ENCODE peak calls at places on chromosomes 16 and 17, in four cellular contexts. K is HepG2, N is K562, F is H1. L is an unnamed sample.

GRCh38 chr17:74467221-74467951 is 952 bp downstream of the CD300A start:
- DNase-seq in K (no peak), N (no peak), F (no peak), L (peak)

GRCh38 chr17:71699907-71700306 is 420.9 kb upstream of the SOX9 start:
- DNase-seq in K (no peak), N (no peak), F (no peak), L (no peak)

GRCh38 chr17:62627904-62628603 is 584 bp downstream of the MRC2 start:
- DNase-seq in K (no peak), N (peak), F (no peak), L (no peak)

GRCh38 chr16:72240949-72241348 is 69.0 kb upstream of the PMFBP1 start:
- DNase-seq in K (no peak), N (no peak), F (no peak), L (no peak)

GRCh38 chr16:57899771-57900661 is 70.9 kb downstream of the CNGB1 start:
- DNase-seq in K (peak), N (peak), F (peak), L (no peak)

GRCh38 chr16:15038689-15039088 is 17.2 kb downstream of the NTAN1 start:
- DNase-seq in K (no peak), N (no peak), F (no peak), L (no peak)

GRCh38 chr16:52912565-52913173 is 140.0 kb downstream of the CHD9NB start:
- DNase-seq in K (peak), N (peak), F (peak), L (peak)

GRCh38 chr16:78768723-78769122 is 669.3 kb downstream of the WWOX start:
- DNase-seq in K (no peak), N (no peak), F (no peak), L (no peak)

GRCh38 chr17:64022631-64023063 is 2.2 kb upstream of the ICAM2 start:
- DNase-seq in K (no peak), N (peak), F (peak), L (no peak)

GRCh38 chr16:71610936-71611871 is 14.8 kb upstream of the MARVELD3 start:
- DNase-seq in K (peak), N (peak), F (peak), L (peak)

GRCh38 chr17:64679710-64680216 is 17.7 kb upstream of the SMURF2 start:
- DNase-seq in K (peak), N (no peak), F (no peak), L (no peak)

GRCh38 chr16:81707411-81708321 is 71.4 kb upstream of the PLCG2 start:
- DNase-seq in K (no peak), N (no peak), F (no peak), L (no peak)

GRCh38 chr17:45195424-45195823 is 26.3 kb upstream of the FMNL1 start:
- DNase-seq in K (no peak), N (no peak), F (no peak), L (no peak)

GRCh38 chr16:55051571-55051970 is 120.9 kb downstream of the IRX5 start:
- DNase-seq in K (no peak), N (no peak), F (no peak), L (no peak)

GRCh38 chr16:69367980-69368379 is 16.4 kb upstream of the TMED6 start:
- DNase-seq in K (no peak), N (no peak), F (no peak), L (no peak)

GRCh38 chr17:37818689-37819088 is 73.8 kb upstream of the HNF1B start:
- DNase-seq in K (no peak), N (no peak), F (no peak), L (no peak)

GRCh38 chr16:81738831-81739496 is 40.1 kb upstream of the PLCG2 start:
- DNase-seq in K (no peak), N (peak), F (no peak), L (no peak)

GRCh38 chr17:19763416-19763815 is 15.3 kb upstream of the ALDH3A1 start:
- DNase-seq in K (no peak), N (no peak), F (no peak), L (no peak)

GRCh38 chr17:19766016-19766415 is 17.9 kb upstream of the ALDH3A1 start:
- DNase-seq in K (no peak), N (no peak), F (peak), L (no peak)

GRCh38 chr17:19768046-19768782 is 20.1 kb upstream of the ALDH3A1 start:
- DNase-seq in K (no peak), N (no peak), F (no peak), L (no peak)

GRCh38 chr17:19769946-19770652 is 22.0 kb upstream of the ALDH3A1 start:
- DNase-seq in K (no peak), N (no peak), F (peak), L (no peak)

GRCh38 chr17:19766421-19767270 is 18.5 kb upstream of the ALDH3A1 start:
- DNase-seq in K (peak), N (peak), F (peak), L (no peak)
- TF ChIP-seq EZH2 in K (no peak), N (no peak), F (no peak), L (no peak)

GRCh38 chr16:26717826-26718225 is 348.9 kb upstream of the C16orf82 start:
- DNase-seq in K (no peak), N (no peak), F (no peak), L (no peak)

GRCh38 chr16:26715969-26716368 is 350.8 kb upstream of the C16orf82 start:
- DNase-seq in K (no peak), N (no peak), F (no peak), L (no peak)

DNA sequence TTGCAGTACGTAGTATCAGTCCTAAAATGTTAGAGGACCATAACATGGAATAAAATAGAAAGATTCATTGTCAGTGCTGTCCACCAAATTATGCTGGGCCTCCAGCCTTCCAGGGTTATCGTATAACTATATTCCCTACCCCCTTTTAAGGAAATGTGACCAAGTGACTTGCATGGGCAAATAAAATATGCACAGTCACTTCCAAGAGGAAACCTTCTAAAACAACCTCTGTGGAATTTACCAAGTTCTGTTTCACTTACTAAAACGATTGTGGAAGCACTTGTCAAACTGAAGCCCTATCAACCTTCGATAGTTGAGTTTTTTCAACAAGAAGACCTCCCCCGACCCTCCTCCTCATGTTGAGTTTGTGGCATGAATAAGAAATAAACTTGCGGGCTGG is 345.4 kb upstream of the C16orf82 start:
- DNase-seq in K (no peak), N (no peak), F (no peak), L (no peak)
- H3K27ac ChIP-seq in K (no peak), N (no peak), F (no peak), L (no peak)

GRCh38 chr17:3531266-3532101 is 26.1 kb downstream of the TRPV3 start:
- DNase-seq in K (no peak), N (no peak), F (no peak), L (no peak)
- TF ChIP-seq EP300 in K (no peak), N (no peak), F (no peak), L (no peak)

GRCh38 chr17:47718634-47719405 is 14.2 kb upstream of the TBX21 start:
- DNase-seq in K (no peak), N (no peak), F (no peak), L (no peak)
- TF ChIP-seq EZH2 in K (no peak), N (no peak), F (no peak), L (no peak)

DNA sequence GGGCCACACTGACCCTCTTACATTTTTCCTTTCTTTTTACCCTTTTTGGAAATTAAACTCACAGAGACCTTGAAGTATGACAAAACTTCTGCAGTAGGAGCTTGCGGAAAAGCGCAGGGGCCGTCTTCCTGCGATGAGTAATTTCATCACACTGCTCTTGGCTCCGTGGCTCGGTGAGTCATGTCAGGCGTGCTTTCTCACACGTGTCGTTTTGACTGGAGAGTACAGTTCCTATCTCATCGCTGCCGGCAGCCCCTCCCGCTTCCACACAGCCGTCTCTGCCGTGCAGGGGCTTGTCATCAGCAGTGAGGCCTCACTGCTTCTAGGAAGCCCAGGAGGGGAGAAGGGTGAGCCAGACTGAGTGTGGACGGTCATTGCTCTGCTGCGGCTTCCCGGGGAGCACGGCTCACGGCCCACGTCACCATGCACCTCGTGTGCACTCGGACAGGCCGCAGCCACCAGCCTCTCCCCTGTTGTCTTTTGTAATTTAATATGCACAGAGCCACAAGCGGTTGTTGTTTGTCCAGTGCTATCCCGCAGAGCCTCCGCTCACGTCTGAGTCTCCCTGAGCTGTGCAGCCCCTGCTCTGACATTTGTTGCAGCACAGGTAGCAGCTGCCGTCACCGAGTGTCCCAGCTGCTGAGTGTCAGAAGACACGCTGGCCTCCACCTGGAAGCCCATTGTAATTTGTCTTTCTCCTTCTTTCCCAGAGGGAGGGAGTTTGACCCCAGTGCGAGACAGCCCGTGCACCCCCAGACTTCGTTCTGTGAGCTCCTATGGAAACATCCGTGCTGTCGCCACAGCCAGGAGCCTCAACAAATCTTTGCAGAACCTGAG is 99.4 kb upstream of the CHMP6 start:
- DNase-seq in K (no peak), N (peak), F (no peak), L (peak)
- H3K27ac ChIP-seq in K (no peak), N (peak), F (no peak), L (peak)

GRCh38 chr17:4529533-4530152 is 25.5 kb downstream of the MYBBP1A start:
- DNase-seq in K (no peak), N (no peak), F (no peak), L (no peak)

GRCh38 chr17:4532860-4533521 is 22.2 kb downstream of the MYBBP1A start:
- DNase-seq in K (no peak), N (no peak), F (no peak), L (no peak)

GRCh38 chr17:4531988-4532736 is 23.0 kb downstream of the MYBBP1A start:
- DNase-seq in K (no peak), N (no peak), F (no peak), L (no peak)

GRCh38 chr17:4533522-4534502 is 21.4 kb downstream of the MYBBP1A start:
- DNase-seq in K (peak), N (no peak), F (no peak), L (no peak)

GRCh38 chr17:4530799-4531730 is 24.1 kb downstream of the MYBBP1A start:
- DNase-seq in K (no peak), N (no peak), F (no peak), L (no peak)
- TF ChIP-seq EP300 in K (no peak), N (no peak), F (no peak), L (no peak)

GRCh38 chr16:20359997-20360396 is 7.5 kb upstream of the UMOD start:
- DNase-seq in K (peak), N (peak), F (peak), L (no peak)
- TF ChIP-seq EZH2 in K (no peak), N (no peak), F (no peak), L (no peak)

GRCh38 chr16:29114476-29115012 is 129.7 kb downstream of the LAT start:
- DNase-seq in K (no peak), N (no peak), F (no peak), L (no peak)

GRCh38 chr16:29116980-29117379 is 132.1 kb downstream of the LAT start:
- DNase-seq in K (no peak), N (no peak), F (no peak), L (no peak)

DNA sequence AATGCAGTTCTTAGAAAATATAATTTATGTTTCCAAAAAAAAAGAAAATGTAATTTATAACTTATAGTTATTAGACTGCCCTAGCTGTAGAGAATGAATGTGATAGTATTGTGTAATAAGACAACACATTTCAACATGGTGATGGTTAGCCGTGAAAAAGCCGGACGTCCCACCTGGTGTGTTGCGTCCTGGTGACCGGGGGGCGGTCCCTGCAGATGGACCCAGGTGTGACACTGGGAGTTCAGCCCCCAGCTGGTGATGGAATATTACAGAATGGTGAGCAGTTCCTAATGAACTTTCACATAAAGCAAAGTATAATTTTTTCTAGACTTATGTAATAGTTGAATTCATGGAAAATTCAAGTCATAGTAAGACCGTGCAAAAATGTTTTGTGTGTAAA is 132.8 kb downstream of the LAT start:
- DNase-seq in K (no peak), N (no peak), F (no peak), L (no peak)
- H3K27ac ChIP-seq in K (no peak), N (no peak), F (no peak), L (no peak)

GRCh38 chr16:85761866-85762265 is 11.0 kb upstream of the C16orf74 start:
- DNase-seq in K (no peak), N (no peak), F (no peak), L (no peak)

GRCh38 chr16:85765273-85765672 is 14.4 kb upstream of the C16orf74 start:
- DNase-seq in K (no peak), N (no peak), F (no peak), L (no peak)

GRCh38 chr16:85763616-85764015 is 12.7 kb upstream of the C16orf74 start:
- DNase-seq in K (no peak), N (no peak), F (no peak), L (no peak)

GRCh38 chr16:85765767-85766166 is 14.9 kb upstream of the C16orf74 start:
- DNase-seq in K (no peak), N (no peak), F (no peak), L (no peak)

GRCh38 chr16:85762970-85763369 is 12.1 kb upstream of the C16orf74 start:
- DNase-seq in K (no peak), N (no peak), F (no peak), L (no peak)
- TF ChIP-seq EP300 in K (no peak), N (no peak), F (no peak), L (no peak)

DNA sequence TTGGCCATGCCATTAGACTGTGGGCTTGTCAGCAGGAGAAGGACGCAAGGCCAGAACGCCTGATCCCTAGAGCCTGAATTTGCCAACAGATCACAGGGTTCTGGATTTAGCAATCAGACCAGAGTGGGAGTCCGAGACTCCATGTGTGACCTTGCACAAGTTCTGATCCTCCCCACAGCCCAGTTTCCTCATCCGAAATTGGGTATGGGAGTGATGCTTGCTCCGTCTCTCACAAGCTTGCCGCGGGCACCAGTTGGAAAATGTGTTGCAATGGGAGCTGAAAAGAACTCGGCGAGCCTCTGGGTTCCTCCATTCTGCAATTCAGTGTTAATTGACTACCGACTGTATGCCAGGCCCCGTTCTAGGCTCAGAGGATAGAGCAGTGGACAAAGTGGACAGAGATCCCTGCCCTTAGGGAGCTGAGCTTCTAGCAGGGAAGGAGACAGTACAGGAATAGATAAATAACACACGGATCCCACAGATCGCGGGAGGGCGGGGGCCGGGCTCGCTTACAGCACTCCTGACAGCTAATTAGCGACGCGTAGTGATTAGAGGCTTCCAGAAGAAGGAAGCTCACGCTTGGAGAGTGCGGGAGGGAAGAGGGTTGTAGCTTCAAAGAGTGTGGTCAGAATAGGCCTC is 150.4 kb upstream of the CIBAR2 start:
- DNase-seq in K (no peak), N (no peak), F (no peak), L (no peak)
- TF ChIP-seq EZH2 in K (no peak), N (no peak), F (no peak), L (no peak)

L was measured in GM12878.